ENCODE peak calls at places on chromosomes 11 and 22, in seven cellular contexts. T is HCT116, K is fibroblast of pulmonary artery, N is AG10803, A is coronary artery, R is MM.1S, F is cardiac fibroblast. J is an unnamed sample.
A peak's percentile ranks its signal among the peaks of the same experiment; 100 is the strongest.

GRCh38 chr11:87097582-87097981 is 59.8 kb downstream of the TMEM135 start:
- DNase-seq in F (peak; percentile 52), T (peak; percentile 19), A (no peak), N (peak; percentile 15), K (peak; percentile 50), R (peak; percentile 32), J (no peak)

GRCh38 chr11:67539588-67539987 is 16.3 kb upstream of the CABP2 start:
- DNase-seq in R (no peak), A (no peak), N (peak; percentile 7), F (no peak), K (no peak), T (no peak), J (no peak)

GRCh38 chr22:45600791-45601730 is 70.6 kb upstream of the ATXN10 start:
- DNase-seq in N (peak; percentile 59), K (peak; percentile 76), T (no peak), F (peak; percentile 86), R (no peak), A (no peak), J (peak; percentile 66)

GRCh38 chr11:117300301-117300700 is 9.2 kb downstream of the BACE1-AS start:
- DNase-seq in R (no peak), F (peak; percentile 10), N (peak; percentile 24), K (peak; percentile 26), A (no peak), T (no peak), J (no peak)

GRCh38 chr11:128448981-128449713 is 138.2 kb downstream of the ETS1 start:
- DNase-seq in R (no peak), T (no peak), N (no peak), K (no peak), F (peak; percentile 40), A (no peak), J (no peak)

GRCh38 chr11:36469881-36470802 is 39.9 kb downstream of the TRAF6 start:
- DNase-seq in A (no peak), N (peak; percentile 52), T (no peak), K (peak; percentile 66), R (no peak), F (peak; percentile 80), J (peak; percentile 65)

GRCh38 chr11:99142237-99142636 is 121.5 kb downstream of the CNTN5 start:
- DNase-seq in T (no peak), F (no peak), A (no peak), N (no peak), K (no peak), R (no peak), J (no peak)

GRCh38 chr11:14980854-14981253 is 8.7 kb upstream of the CALCA start:
- DNase-seq in A (no peak), T (no peak), R (no peak), N (peak; percentile 71), F (peak; percentile 88), K (peak; percentile 82), J (peak; percentile 47)

GRCh38 chr11:132653237-132653636 is 879.1 kb downstream of the OPCML start:
- DNase-seq in K (no peak), N (no peak), F (no peak), A (no peak), T (no peak), R (no peak), J (no peak)

GRCh38 chr11:133705873-133706272 is 139.4 kb downstream of the SPATA19 start:
- DNase-seq in N (no peak), F (no peak), R (no peak), T (no peak), K (no peak), A (peak; percentile 40), J (no peak)

GRCh38 chr11:44955019-44955738 is 4.5 kb upstream of the TP53I11 start:
- DNase-seq in F (peak; percentile 85), A (no peak), N (peak; percentile 69), R (no peak), T (no peak), K (peak; percentile 94), J (peak; percentile 56)

GRCh38 chr11:126284829-126285228 is 1.9 kb downstream of the TIRAP start:
- DNase-seq in R (peak; percentile 87), F (peak; percentile 97), T (no peak), A (no peak), K (peak; percentile 94), N (peak; percentile 87), J (peak; percentile 79)

GRCh38 chr11:123526027-123526805 is 96.1 kb downstream of the GRAMD1B start:
- DNase-seq in R (no peak), A (no peak), F (no peak), N (no peak), K (no peak), T (no peak), J (no peak)

GRCh38 chr11:77071671-77072605 is 5.2 kb downstream of the CAPN5 start:
- DNase-seq in N (peak; percentile 15), A (peak; percentile 72), T (no peak), F (peak; percentile 22), K (no peak), R (no peak), J (no peak)

GRCh38 chr11:19822531-19822930 is 109.9 kb downstream of the NAV2 start:
- DNase-seq in A (no peak), R (no peak), F (no peak), N (no peak), T (no peak), K (no peak), J (no peak)

GRCh38 chr22:36027960-36028645 is 521 bp downstream of the RBFOX2 start:
- DNase-seq in A (peak; percentile 76), K (no peak), N (no peak), F (peak; percentile 26), T (no peak), R (peak; percentile 52), J (no peak)

GRCh38 chr11:128334311-128335044 is 252.9 kb downstream of the ETS1 start:
- DNase-seq in F (peak; percentile 81), N (no peak), A (no peak), K (peak; percentile 83), T (no peak), R (no peak), J (no peak)

GRCh38 chr11:102762414-102762813 is 18.0 kb downstream of the MMP10 start:
- DNase-seq in R (no peak), A (no peak), N (peak; percentile 39), F (peak; percentile 41), K (no peak), T (no peak), J (no peak)

GRCh38 chr11:105673089-105673488 is 63.2 kb downstream of the GRIA4 start:
- DNase-seq in K (peak; percentile 75), R (peak; percentile 66), N (peak; percentile 30), T (no peak), F (peak; percentile 63), A (no peak), J (peak; percentile 20)

GRCh38 chr22:25420471-25420924 is 144.0 kb upstream of the GRK3 start:
- DNase-seq in R (no peak), F (no peak), A (no peak), K (no peak), N (no peak), T (no peak), J (no peak)
- H3K4me3 ChIP-seq in R (no peak overlapping the region), F (no peak overlapping the region), A (peak overlapping the region; percentile 67), K (no peak overlapping the region), N (no peak overlapping the region), T (no peak overlapping the region), J (no peak overlapping the region)

GRCh38 chr11:72242141-72242540 is 1.8 kb downstream of the PHOX2A start:
- DNase-seq in A (no peak), K (no peak), N (no peak), R (no peak), T (no peak), F (no peak), J (no peak)
- H3K4me3 ChIP-seq in A (no peak overlapping the region), K (no peak overlapping the region), N (no peak overlapping the region), R (no peak overlapping the region), T (no peak overlapping the region), F (no peak overlapping the region), J (no peak overlapping the region)

DNA sequence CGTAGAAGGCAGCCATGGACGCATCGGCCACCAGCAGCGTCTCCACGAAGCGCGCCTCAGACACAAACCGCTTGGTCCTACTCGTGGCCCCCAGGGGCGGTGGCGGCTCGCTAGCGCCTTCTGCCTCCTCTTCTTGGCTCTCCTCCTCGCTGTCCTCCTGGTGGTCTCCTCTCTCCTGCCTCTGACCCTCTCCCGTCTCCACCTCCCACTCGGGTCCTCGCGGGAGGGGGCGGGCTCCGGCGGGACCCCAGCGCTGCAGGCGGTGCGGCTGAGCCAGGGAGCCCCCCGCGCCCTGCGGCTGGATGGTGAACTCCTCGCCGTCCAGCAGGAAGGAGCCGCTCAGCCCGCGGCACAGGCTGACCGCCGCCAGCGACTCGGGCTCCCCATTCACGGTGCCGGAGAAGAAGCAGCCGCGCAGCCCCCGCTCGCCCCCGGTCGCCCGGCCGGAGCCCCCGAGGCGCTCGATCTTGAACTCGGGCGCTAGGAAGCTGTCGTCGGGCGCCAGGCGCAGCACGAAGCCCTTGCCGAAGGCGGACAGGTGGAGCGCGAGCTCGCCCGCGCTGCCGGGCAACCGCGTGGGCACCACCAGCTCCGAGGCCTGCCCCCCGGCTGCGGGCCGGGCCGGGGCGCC is 713 bp downstream of the ADAMTS8 start:
- DNase-seq in K (no peak), N (no peak), T (no peak), F (no peak), A (no peak), R (no peak), J (no peak)
- H3K4me3 ChIP-seq in K (no peak overlapping the region), N (no peak overlapping the region), T (no peak overlapping the region), F (no peak overlapping the region), A (peak overlapping the region; percentile 80), R (peak overlapping the region; percentile 27), J (peak overlapping the region; percentile 25)

GRCh38 chr11:32794439-32794838 is at the start of gene CCDC73:
- DNase-seq in A (no peak), F (no peak), N (no peak), K (no peak), R (no peak), T (no peak), J (no peak)

GRCh38 chr11:32790916-32791315 is 3.5 kb downstream of the CCDC73 start:
- DNase-seq in K (no peak), R (no peak), T (no peak), A (no peak), F (no peak), N (no peak), J (no peak)

GRCh38 chr11:32796425-32796824 is 2.0 kb upstream of the CCDC73 start:
- DNase-seq in T (no peak), K (no peak), N (no peak), A (no peak), F (no peak), R (no peak), J (no peak)

GRCh38 chr11:32792948-32793475 is 1.4 kb downstream of the CCDC73 start:
- DNase-seq in T (peak; percentile 35), A (no peak), F (peak; percentile 57), R (peak; percentile 64), N (peak; percentile 21), K (peak; percentile 53), J (no peak)

DNA sequence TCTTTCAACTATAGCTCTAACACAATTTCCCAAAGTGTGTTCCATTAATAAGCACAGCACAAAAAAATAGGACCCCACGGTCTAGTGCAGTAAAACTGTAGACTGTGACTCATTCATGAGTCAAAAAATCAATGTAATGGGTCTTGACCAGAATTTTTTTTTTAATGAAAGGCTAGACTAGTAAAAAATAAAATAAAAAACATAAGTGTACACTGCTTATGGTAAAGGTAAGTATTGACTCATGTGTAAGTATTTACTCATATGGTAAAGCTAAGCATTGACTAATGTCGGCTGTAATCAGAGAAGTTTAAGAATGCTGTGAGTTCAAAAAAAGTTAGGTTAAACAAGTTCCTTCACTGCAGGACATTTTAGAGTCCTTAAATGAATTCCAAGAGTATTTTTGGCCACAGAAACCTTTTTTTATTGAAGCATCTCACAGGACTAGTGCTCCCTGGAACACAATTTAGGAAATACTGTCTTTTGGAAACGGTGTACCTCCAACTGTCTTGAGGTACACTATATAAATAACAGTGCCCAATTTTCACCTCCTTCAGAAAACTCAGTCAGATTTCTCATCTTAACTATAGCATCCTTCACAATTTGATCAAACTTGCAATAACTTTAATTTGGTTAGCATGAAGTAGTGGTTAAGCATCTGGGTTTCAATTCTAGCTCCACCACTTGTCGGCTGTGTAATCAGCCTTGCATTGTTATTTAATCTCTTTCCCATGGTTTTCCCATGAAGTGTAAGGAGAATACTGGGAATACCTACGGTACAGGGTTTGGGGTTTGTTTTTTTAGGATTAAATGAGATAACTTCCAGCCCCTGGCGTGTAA is 2.1 kb downstream of the CCDC73 start:
- DNase-seq in R (no peak), K (no peak), A (no peak), F (no peak), T (peak; percentile 4), N (no peak), J (no peak)
- H3K4me3 ChIP-seq in R (peak overlapping the region; percentile 48), K (no peak overlapping the region), A (peak overlapping the region; percentile 51), F (no peak overlapping the region), T (peak overlapping the region; percentile 19), N (no peak overlapping the region), J (no peak overlapping the region)